ENCODE peak calls at places on chromosomes 4 and X, in nine cellular contexts. M is posterior cingulate gyrus, Q is MG63, T is Peyer's patch, E is EL, R is iris pigment epithelial cell, U is fibroblast of lung, Z is Calu3, A is dermis microvascular lymphatic vessel endothelial cell. X is an unnamed sample.
A peak's percentile ranks its signal among the peaks of the same experiment; 100 is the strongest.

GRCh38 chr4:153142700-153143438 is 61.4 kb upstream of the TRIM2 start:
- DNase-seq in M (peak; percentile 95), Q (peak; percentile 58), T (peak; percentile 74), E (peak; percentile 75), R (peak; percentile 70), U (peak; percentile 83), Z (peak; percentile 75), A (peak; percentile 61), X (peak; percentile 78)

GRCh38 chrX:12986164-12986779 is 11.4 kb downstream of the TMSB4X start:
- DNase-seq in M (no peak), Q (no peak), T (no peak), E (no peak), R (no peak), U (no peak), Z (no peak), A (no peak), X (no peak)

GRCh38 chrX:112368371-112368770 is 285.8 kb upstream of the TRPC5 start:
- DNase-seq in M (no peak), Q (no peak), T (no peak), E (no peak), R (no peak), U (no peak), Z (no peak), A (no peak), X (no peak)

GRCh38 chr4:169106696-169107229 is 96.7 kb upstream of the CBR4 start:
- DNase-seq in M (no peak), Q (no peak), T (no peak), E (no peak), R (no peak), U (no peak), Z (no peak), A (no peak), X (no peak)

GRCh38 chr4:26235500-26235899 is 85.3 kb upstream of the RBPJ start:
- DNase-seq in M (peak; percentile 69), Q (peak; percentile 96), T (no peak), E (peak; percentile 90), R (peak; percentile 60), U (peak; percentile 99), Z (no peak), A (no peak), X (no peak)

GRCh38 chr4:151184523-151185458 is 85.4 kb downstream of the RPS3A start:
- DNase-seq in M (no peak), Q (peak; percentile 54), T (no peak), E (peak; percentile 50), R (peak; percentile 84), U (peak; percentile 90), Z (peak; percentile 18), A (peak; percentile 28), X (no peak)

GRCh38 chr4:96347582-96347981 is 507.7 kb downstream of the PDHA2 start:
- DNase-seq in M (no peak), Q (no peak), T (no peak), E (no peak), R (peak; percentile 1), U (no peak), Z (no peak), A (no peak), X (no peak)

GRCh38 chrX:31658360-31658759 is 586.5 kb upstream of the FTHL17 start:
- DNase-seq in M (no peak), Q (no peak), T (no peak), E (peak; percentile 3), R (peak; percentile 41), U (peak; percentile 50), Z (no peak), A (no peak), X (peak; percentile 3)

GRCh38 chr4:104211657-104212056 is 283.0 kb downstream of the CXXC4 start:
- DNase-seq in M (no peak), Q (no peak), T (no peak), E (no peak), R (no peak), U (no peak), Z (no peak), A (no peak), X (no peak)